ENCODE peak calls at places on chromosomes 16 and 17, in six cellular contexts. N is A549, G is transverse colon, M is sigmoid colon, Q is stomach, C is tibial nerve. I is an unnamed sample.

GRCh38 chr17:44887971-44888955 is 11.0 kb downstream of the EFTUD2 start:
- DNase-seq in N (no peak), G (no peak), M (no peak), Q (no peak), C (no peak), I (no peak)

GRCh38 chr16:71807905-71808592 is 585 bp downstream of the AP1G1 start:
- DNase-seq in N (peak; percentile 29), G (peak; percentile 47), M (peak; percentile 69), Q (no peak), C (no peak), I (no peak)

GRCh38 chr17:17809527-17810373 is 27.0 kb downstream of the SREBF1 start:
- DNase-seq in N (no peak), G (no peak), M (peak; percentile 86), Q (no peak), C (peak; percentile 46), I (peak; percentile 89)

GRCh38 chr17:17231621-17232302 is 5.2 kb downstream of the FLCN start:
- DNase-seq in N (no peak), G (peak; percentile 29), M (peak; percentile 40), Q (no peak), C (no peak), I (no peak)

GRCh38 chr17:41666336-41666680 is 22.4 kb upstream of the EIF1 start:
- DNase-seq in N (peak; percentile 52), G (peak; percentile 64), M (peak; percentile 75), Q (no peak), C (no peak), I (no peak)

GRCh38 chr17:36938566-36939058 is 1.3 kb downstream of the LHX1 start:
- DNase-seq in N (no peak), G (no peak), M (no peak), Q (no peak), C (no peak), I (no peak)

GRCh38 chr17:34703533-34703932 is 124.2 kb downstream of the TMEM132E start:
- DNase-seq in N (no peak), G (no peak), M (no peak), Q (no peak), C (no peak), I (peak; percentile 30)

GRCh38 chr16:241866-242265 is 7.2 kb downstream of the FAM234A start:
- DNase-seq in N (no peak), G (no peak), M (no peak), Q (no peak), C (no peak), I (no peak)

GRCh38 chr17:29671661-29672060 is 48.9 kb upstream of the CORO6 start:
- DNase-seq in N (no peak), G (no peak), M (no peak), Q (no peak), C (no peak), I (no peak)

GRCh38 chr17:17741346-17742023 is 60.2 kb downstream of the RAI1 start:
- DNase-seq in N (no peak), G (no peak), M (no peak), Q (no peak), C (peak; percentile 46), I (no peak)

GRCh38 chr16:80778707-80779106 is 25.7 kb downstream of the CDYL2 start:
- DNase-seq in N (no peak), G (no peak), M (no peak), Q (no peak), C (no peak), I (no peak)

GRCh38 chr16:27677300-27677699 is 127.4 kb downstream of the KATNIP start:
- DNase-seq in N (peak; percentile 14), G (no peak), M (no peak), Q (no peak), C (no peak), I (no peak)

GRCh38 chr17:82348434-82348833 is 10.6 kb upstream of the TEX19 start:
- DNase-seq in N (no peak), G (no peak), M (no peak), Q (no peak), C (no peak), I (no peak)

GRCh38 chr16:68754117-68754792 is 17.2 kb downstream of the CDH1 start:
- DNase-seq in N (no peak), G (peak; percentile 72), M (no peak), Q (no peak), C (no peak), I (no peak)

GRCh38 chr17:57557793-57558681 is 187.1 kb downstream of the CCDC182 start:
- DNase-seq in N (no peak), G (no peak), M (no peak), Q (no peak), C (no peak), I (no peak)

GRCh38 chr17:82653651-82654528 is 5.6 kb upstream of the WDR45B start:
- DNase-seq in N (no peak), G (no peak), M (no peak), Q (no peak), C (no peak), I (peak; percentile 30)

GRCh38 chr17:67390646-67391480 is 13.8 kb downstream of the PITPNC1 start:
- DNase-seq in N (peak; percentile 42), G (peak; percentile 41), M (no peak), Q (peak; percentile 76), C (no peak), I (no peak)

GRCh38 chr16:76378020-76378419 is 100.8 kb downstream of the CNTNAP4 start:
- DNase-seq in N (no peak), G (no peak), M (no peak), Q (no peak), C (no peak), I (no peak)

GRCh38 chr17:39118674-39119419 is 32.6 kb downstream of the PLXDC1 start:
- DNase-seq in N (no peak), G (no peak), M (no peak), Q (no peak), C (no peak), I (no peak)

GRCh38 chr17:30352247-30352814 is 18.5 kb upstream of the TMIGD1 start:
- DNase-seq in N (no peak), G (no peak), M (no peak), Q (no peak), C (no peak), I (no peak)

GRCh38 chr16:29727452-29727851 is 18.3 kb downstream of the C16orf54 start:
- DNase-seq in N (no peak), G (no peak), M (no peak), Q (no peak), C (no peak), I (no peak)

GRCh38 chr17:10050597-10051101 is 145.6 kb upstream of the RCVRN start:
- DNase-seq in N (no peak), G (no peak), M (peak; percentile 85), Q (no peak), C (no peak), I (no peak)

GRCh38 chr16:84839054-84839453 is 19.3 kb downstream of the CRISPLD2 start:
- DNase-seq in N (no peak), G (no peak), M (peak; percentile 87), Q (no peak), C (no peak), I (no peak)

GRCh38 chr16:65833171-65833871 is 533.2 kb upstream of the CDH5 start:
- DNase-seq in N (no peak), G (no peak), M (no peak), Q (no peak), C (no peak), I (no peak)

GRCh38 chr16:65829076-65829475 is 537.4 kb upstream of the CDH5 start:
- DNase-seq in N (no peak), G (no peak), M (no peak), Q (no peak), C (no peak), I (no peak)

GRCh38 chr16:65834680-65835079 is 531.8 kb upstream of the CDH5 start:
- DNase-seq in N (no peak), G (no peak), M (no peak), Q (no peak), C (no peak), I (no peak)

GRCh38 chr16:65832269-65832668 is 534.2 kb upstream of the CDH5 start:
- DNase-seq in N (no peak), G (no peak), M (no peak), Q (no peak), C (no peak), I (no peak)

GRCh38 chr16:65832679-65833078 is 533.8 kb upstream of the CDH5 start:
- DNase-seq in N (no peak), G (no peak), M (no peak), Q (no peak), C (no peak), I (no peak)
- TF ChIP-seq EP300 in N (no peak), G (no peak), M (no peak), Q (no peak), C (no peak), I (no peak)

GRCh38 chr17:79520893-79521210 is 90.0 kb downstream of the RBFOX3 start:
- DNase-seq in N (no peak), G (no peak), M (no peak), Q (no peak), C (no peak), I (no peak)

GRCh38 chr17:79522414-79522813 is 88.4 kb downstream of the RBFOX3 start:
- DNase-seq in N (no peak), G (no peak), M (no peak), Q (no peak), C (no peak), I (no peak)

GRCh38 chr17:79520134-79520892 is 90.5 kb downstream of the RBFOX3 start:
- DNase-seq in N (no peak), G (no peak), M (no peak), Q (no peak), C (no peak), I (no peak)

GRCh38 chr17:79519601-79520000 is 91.2 kb downstream of the RBFOX3 start:
- DNase-seq in N (no peak), G (no peak), M (no peak), Q (no peak), C (no peak), I (no peak)

GRCh38 chr17:79521225-79521624 is 89.6 kb downstream of the RBFOX3 start:
- DNase-seq in N (no peak), G (no peak), M (no peak), Q (no peak), C (no peak), I (no peak)
- H3K4me3 ChIP-seq in N (no peak overlapping the region), G (no peak overlapping the region), M (no peak overlapping the region), Q (no peak overlapping the region), C (no peak overlapping the region), I (no peak overlapping the region)

GRCh38 chr16:24993722-24994686 is 21.2 kb downstream of the ARHGAP17 start:
- DNase-seq in N (peak; percentile 78), G (peak; percentile 59), M (no peak), Q (no peak), C (no peak), I (no peak)
- TF ChIP-seq EP300 in N (no peak), G (no peak), M (no peak), Q (no peak), C (no peak), I (no peak)

DNA sequence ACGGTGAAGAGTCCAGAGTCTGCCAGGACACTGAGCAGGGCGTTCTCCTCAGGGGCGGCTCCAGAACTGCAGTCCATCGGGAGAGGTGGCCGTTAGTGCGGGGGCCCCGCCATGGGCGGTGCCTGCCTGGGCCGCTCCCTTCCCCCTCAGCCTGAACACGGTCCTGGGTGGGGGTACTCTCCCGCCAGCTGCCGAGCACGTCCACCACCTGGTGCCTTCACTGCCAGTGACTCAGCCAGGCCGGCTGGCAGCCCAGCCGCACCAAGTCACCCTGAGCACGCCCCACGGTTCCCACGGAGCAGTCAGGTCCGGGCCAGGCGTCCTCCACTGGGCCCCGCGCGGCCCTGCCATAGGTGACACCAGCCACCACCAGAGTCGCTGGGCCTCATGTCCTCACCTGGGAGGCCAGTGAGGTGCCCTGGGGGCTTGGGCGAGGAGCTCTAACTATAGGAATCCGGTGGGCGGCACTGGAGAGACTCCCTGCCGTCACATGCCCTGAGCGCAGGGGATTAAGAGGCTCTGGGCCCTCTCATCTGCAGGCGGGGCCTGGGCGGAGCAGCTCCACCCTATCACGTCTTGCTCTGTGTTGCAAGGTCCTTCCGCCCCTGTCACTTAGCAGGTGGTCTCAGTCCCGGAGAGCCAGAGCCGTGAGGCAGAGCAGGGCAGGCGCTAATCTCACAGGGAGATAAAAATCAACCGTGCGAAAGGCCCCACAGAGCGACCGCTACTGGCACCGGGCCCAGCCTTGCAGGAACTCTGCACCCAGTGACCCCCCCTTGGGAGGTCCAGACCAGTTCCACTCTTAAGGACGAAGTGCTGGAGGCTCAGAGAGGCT is 14.3 kb downstream of the PIEZO1 start:
- DNase-seq in N (no peak), G (peak; percentile 75), M (peak; percentile 94), Q (peak; percentile 40), C (no peak), I (no peak)
- H3K4me3 ChIP-seq in N (no peak overlapping the region), G (peak overlapping the region; percentile 23), M (peak overlapping the region; percentile 11), Q (peak overlapping the region; percentile 21), C (no peak overlapping the region), I (peak overlapping the region; percentile 5)

I was measured in ovary.